ENCODE peak calls at places on chromosomes 16 and 17, in five cellular contexts. Q is A549, G is suprapubic skin, P is ovary, T is transverse colon. L is an unnamed sample.

GRCh38 chr17:36935681-36936454 is 1.4 kb upstream of the LHX1 start:
- DNase-seq in G (no peak), P (no peak), Q (peak), T (no peak), L (no peak)

GRCh38 chr17:1972429-1973160 is 52.5 kb downstream of the RTN4RL1 start:
- DNase-seq in T (no peak), Q (no peak), G (no peak), P (no peak), L (no peak)

GRCh38 chr16:70158261-70158939 is 15.2 kb upstream of the CLEC18C start:
- DNase-seq in G (no peak), Q (peak), T (no peak), P (no peak), L (peak)

GRCh38 chr16:53821957-53822625 is 118.1 kb downstream of the FTO start:
- DNase-seq in Q (peak), G (no peak), T (no peak), P (no peak), L (no peak)

GRCh38 chr16:67773099-67773498 is 33.3 kb downstream of the RANBP10 start:
- DNase-seq in G (no peak), P (peak), Q (no peak), T (peak), L (no peak)

GRCh38 chr16:53754938-53755910 is 51.3 kb downstream of the FTO start:
- DNase-seq in G (no peak), T (peak), Q (peak), P (peak), L (no peak)

GRCh38 chr16:30958164-30959083 is 870 bp downstream of the SETD1A start:
- DNase-seq in T (peak), G (no peak), P (peak), Q (peak), L (no peak)

GRCh38 chr16:87815567-87815966 is 49.8 kb upstream of the KLHDC4 start:
- DNase-seq in G (no peak), Q (no peak), P (no peak), T (no peak), L (no peak)

GRCh38 chr17:67215991-67216421 is 29.0 kb downstream of the HELZ start:
- DNase-seq in Q (no peak), T (no peak), P (no peak), G (no peak), L (no peak)

GRCh38 chr17:40937384-40937819 is at the start of gene KRT23:
- DNase-seq in T (no peak), G (no peak), Q (no peak), P (no peak), L (no peak)

GRCh38 chr16:86353934-86354333 is 156.4 kb upstream of the FOXF1 start:
- DNase-seq in G (no peak), P (no peak), Q (no peak), T (no peak), L (no peak)

GRCh38 chr17:51056813-51057510 is 63.7 kb downstream of the SPAG9 start:
- DNase-seq in G (no peak), T (no peak), P (peak), Q (peak), L (no peak)

GRCh38 chr16:13997933-13998332 is 73.2 kb upstream of the MRTFB start:
- DNase-seq in Q (no peak), T (peak), G (no peak), P (no peak), L (no peak)

GRCh38 chr17:43822566-43823190 is 10.3 kb downstream of the MPP3 start:
- DNase-seq in Q (no peak), T (no peak), G (no peak), P (no peak), L (no peak)

GRCh38 chr17:75155191-75155601 is 884 bp upstream of the JPT1 start:
- DNase-seq in T (no peak), G (no peak), Q (no peak), P (no peak), L (no peak)

GRCh38 chr16:86707581-86707980 is 129.2 kb downstream of the FOXL1 start:
- DNase-seq in P (no peak), T (no peak), Q (no peak), G (no peak), L (no peak)

GRCh38 chr17:72122336-72122667 is 1.5 kb downstream of the SOX9 start:
- DNase-seq in Q (no peak), P (no peak), G (no peak), T (no peak), L (no peak)

GRCh38 chr16:88459366-88460055 is 6.4 kb downstream of the ZFPM1 start:
- DNase-seq in G (no peak), P (no peak), T (no peak), Q (no peak), L (no peak)

GRCh38 chr17:68562736-68563135 is 38.4 kb downstream of the FAM20A start:
- DNase-seq in Q (no peak), P (no peak), G (no peak), T (no peak), L (no peak)

GRCh38 chr16:30473231-30474061 is 904 bp downstream of the ITGAL start:
- DNase-seq in P (no peak), Q (no peak), G (no peak), T (peak), L (no peak)

GRCh38 chr16:68309798-68310197 is 948 bp downstream of the SLC7A6OS start:
- DNase-seq in Q (no peak), G (no peak), T (no peak), P (no peak), L (no peak)

GRCh38 chr17:61498595-61498994 is 46.4 kb downstream of the TBX4 start:
- DNase-seq in Q (no peak), P (no peak), G (no peak), T (no peak), L (no peak)

GRCh38 chr17:31309525-31309924 is 4.3 kb downstream of the EVI2B start:
- DNase-seq in G (no peak), P (no peak), T (no peak), Q (no peak), L (no peak)

GRCh38 chr17:59365383-59365981 is 34.0 kb downstream of the YPEL2 start:
- DNase-seq in G (no peak), P (no peak), T (no peak), Q (no peak), L (no peak)

GRCh38 chr16:1494711-1495110 is 1.6 kb downstream of the TELO2 start:
- DNase-seq in G (no peak), P (no peak), Q (no peak), T (no peak), L (no peak)

GRCh38 chr16:57893559-57894389 is 77.2 kb downstream of the CNGB1 start:
- DNase-seq in Q (peak), P (no peak), G (no peak), T (no peak), L (no peak)
- TF ChIP-seq EP300 in Q (peak), P (no peak), G (no peak), T (no peak), L (no peak)

DNA sequence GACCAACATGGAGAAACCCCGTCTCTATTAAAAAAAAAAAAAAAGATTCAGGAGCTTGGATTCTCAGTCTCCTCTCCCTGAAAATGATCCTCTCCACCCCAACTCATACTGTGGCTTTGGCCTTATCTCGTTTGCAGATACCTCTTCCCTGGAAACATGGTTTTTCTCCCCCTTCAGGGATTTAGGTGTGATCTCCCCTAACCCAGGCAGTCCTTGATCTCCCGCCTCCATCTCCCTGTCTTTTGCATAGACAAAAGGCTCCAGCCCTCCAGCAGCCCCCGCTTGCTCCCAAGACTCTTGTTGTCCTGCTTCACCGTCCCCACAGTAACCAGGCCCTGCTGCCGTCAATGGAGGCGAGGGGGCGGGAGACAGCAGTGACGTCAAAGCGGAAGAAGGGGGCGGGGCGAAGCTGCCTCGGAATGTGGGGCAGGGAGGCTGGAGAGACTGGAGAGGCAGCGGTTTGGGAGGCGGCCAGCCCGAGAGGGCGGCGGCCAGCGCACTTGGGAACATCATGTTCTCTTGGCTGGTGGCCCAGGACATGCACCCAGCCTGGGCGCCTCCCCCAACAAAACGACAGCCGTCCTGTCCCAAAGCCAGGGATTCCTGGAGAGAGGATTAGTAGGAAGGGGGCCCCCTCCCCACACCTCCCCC is 1.9 kb upstream of the PER1 start:
- DNase-seq in P (peak), G (peak), Q (peak), T (peak), L (peak)
- TF ChIP-seq EP300 in P (peak), G (peak), Q (no peak), T (peak), L (peak)

GRCh38 chr17:5234645-5235576 is at the start of gene SCIMP:
- DNase-seq in T (peak), P (no peak), Q (no peak), G (no peak), L (no peak)
- TF ChIP-seq EP300 in T (no peak), P (no peak), Q (no peak), G (no peak), L (no peak)

GRCh38 chr16:75550211-75550662 is 5.8 kb downstream of the TMEM231 start:
- DNase-seq in G (no peak), P (no peak), Q (peak), T (peak), L (no peak)
- TF ChIP-seq EP300 in G (no peak), P (no peak), Q (no peak), T (no peak), L (no peak)

GRCh38 chr16:85173981-85174751 is 61.9 kb upstream of the CIBAR2 start:
- DNase-seq in G (no peak), T (peak), Q (peak), P (no peak), L (no peak)
- TF ChIP-seq EP300 in G (no peak), T (no peak), Q (no peak), P (no peak), L (no peak)

L was measured in esophagus muscularis mucosa.